ENCODE peak calls at places on chromosomes 5 and 9, in seven cellular contexts. One of them, this sample, is unnamed.
A peak's percentile ranks its signal among the peaks of the same experiment; 100 is the strongest.

GRCh38 chr5:98769256-98770157 is 4.0 kb upstream of the RGMB start:
- DNase-seq in AG09309: no peak
- DNase-seq in choroid plexus epithelial cell: peak; percentile 80
- DNase-seq in fibroblast of pulmonary artery: peak; percentile 53
- DNase-seq in hepatocyte: peak; percentile 48
- DNase-seq in neural crest cell: peak; percentile 27
- DNase-seq in endodermal cell: peak; percentile 85
- DNase-seq in this sample: peak; percentile 55

GRCh38 chr9:106718996-106719395 is 144.0 kb upstream of the ZNF462 start:
- DNase-seq in AG09309: no peak
- DNase-seq in choroid plexus epithelial cell: peak; percentile 75
- DNase-seq in fibroblast of pulmonary artery: peak; percentile 73
- DNase-seq in hepatocyte: no peak
- DNase-seq in neural crest cell: no peak
- DNase-seq in endodermal cell: no peak
- DNase-seq in this sample: peak; percentile 43

GRCh38 chr9:38720083-38720755 is at the start of gene FAM240B:
- DNase-seq in AG09309: no peak
- DNase-seq in choroid plexus epithelial cell: no peak
- DNase-seq in fibroblast of pulmonary artery: no peak
- DNase-seq in hepatocyte: no peak
- DNase-seq in neural crest cell: no peak
- DNase-seq in endodermal cell: no peak
- DNase-seq in this sample: no peak

GRCh38 chr9:130432796-130433167 is 12.0 kb upstream of the ASS1 start:
- DNase-seq in AG09309: no peak
- DNase-seq in choroid plexus epithelial cell: no peak
- DNase-seq in fibroblast of pulmonary artery: no peak
- DNase-seq in hepatocyte: no peak
- DNase-seq in neural crest cell: no peak
- DNase-seq in endodermal cell: no peak
- DNase-seq in this sample: no peak

GRCh38 chr5:86979801-86980510 is 287.7 kb upstream of the RASA1 start:
- DNase-seq in AG09309: peak; percentile 83
- DNase-seq in choroid plexus epithelial cell: peak; percentile 85
- DNase-seq in fibroblast of pulmonary artery: peak; percentile 91
- DNase-seq in hepatocyte: no peak
- DNase-seq in neural crest cell: no peak
- DNase-seq in endodermal cell: no peak
- DNase-seq in this sample: peak; percentile 63

GRCh38 chr9:137318565-137318964 is 16.5 kb upstream of the NRARP start:
- DNase-seq in AG09309: no peak
- DNase-seq in choroid plexus epithelial cell: no peak
- DNase-seq in fibroblast of pulmonary artery: no peak
- DNase-seq in hepatocyte: no peak
- DNase-seq in neural crest cell: no peak
- DNase-seq in endodermal cell: peak; percentile 45
- DNase-seq in this sample: no peak

GRCh38 chr5:142399899-142400298 is 75.1 kb upstream of the SPRY4 start:
- DNase-seq in AG09309: no peak
- DNase-seq in choroid plexus epithelial cell: no peak
- DNase-seq in fibroblast of pulmonary artery: no peak
- DNase-seq in hepatocyte: no peak
- DNase-seq in neural crest cell: no peak
- DNase-seq in endodermal cell: no peak
- DNase-seq in this sample: no peak

GRCh38 chr5:5473224-5473623 is 50.7 kb downstream of the ICE1 start:
- DNase-seq in AG09309: no peak
- DNase-seq in choroid plexus epithelial cell: no peak
- DNase-seq in fibroblast of pulmonary artery: peak; percentile 39
- DNase-seq in hepatocyte: no peak
- DNase-seq in neural crest cell: no peak
- DNase-seq in endodermal cell: no peak
- DNase-seq in this sample: peak; percentile 27

GRCh38 chr9:107650321-107650720 is 160.8 kb upstream of the KLF4 start:
- DNase-seq in AG09309: peak; percentile 80
- DNase-seq in choroid plexus epithelial cell: peak; percentile 50
- DNase-seq in fibroblast of pulmonary artery: no peak
- DNase-seq in hepatocyte: no peak
- DNase-seq in neural crest cell: no peak
- DNase-seq in endodermal cell: no peak
- DNase-seq in this sample: no peak

GRCh38 chr5:125549322-125549871 is 803.0 kb upstream of the ZNF608 start:
- DNase-seq in AG09309: no peak
- DNase-seq in choroid plexus epithelial cell: peak; percentile 75
- DNase-seq in fibroblast of pulmonary artery: peak; percentile 63
- DNase-seq in hepatocyte: no peak
- DNase-seq in neural crest cell: peak; percentile 18
- DNase-seq in endodermal cell: no peak
- DNase-seq in this sample: no peak

GRCh38 chr5:59810041-59810440 is 83.5 kb downstream of the PDE4D start:
- DNase-seq in AG09309: no peak
- DNase-seq in choroid plexus epithelial cell: peak; percentile 88
- DNase-seq in fibroblast of pulmonary artery: peak; percentile 85
- DNase-seq in hepatocyte: peak; percentile 83
- DNase-seq in neural crest cell: peak; percentile 77
- DNase-seq in endodermal cell: peak; percentile 78
- DNase-seq in this sample: peak; percentile 66

GRCh38 chr5:108700928-108701327 is 46.8 kb upstream of the FER start:
- DNase-seq in AG09309: no peak
- DNase-seq in choroid plexus epithelial cell: no peak
- DNase-seq in fibroblast of pulmonary artery: no peak
- DNase-seq in hepatocyte: no peak
- DNase-seq in neural crest cell: no peak
- DNase-seq in endodermal cell: no peak
- DNase-seq in this sample: no peak

GRCh38 chr5:128349044-128349629 is 188.9 kb downstream of the FBN2 start:
- DNase-seq in AG09309: no peak
- DNase-seq in choroid plexus epithelial cell: peak; percentile 36
- DNase-seq in fibroblast of pulmonary artery: no peak
- DNase-seq in hepatocyte: peak; percentile 39
- DNase-seq in neural crest cell: no peak
- DNase-seq in endodermal cell: no peak
- DNase-seq in this sample: peak; percentile 98

GRCh38 chr5:176181271-176181855 is 56.9 kb upstream of the SIMC1 start:
- DNase-seq in AG09309: no peak
- DNase-seq in choroid plexus epithelial cell: no peak
- DNase-seq in fibroblast of pulmonary artery: no peak
- DNase-seq in hepatocyte: no peak
- DNase-seq in neural crest cell: no peak
- DNase-seq in endodermal cell: peak; percentile 26
- DNase-seq in this sample: no peak

GRCh38 chr5:172534229-172535169 is 80.2 kb upstream of the SH3PXD2B start:
- DNase-seq in AG09309: no peak
- DNase-seq in choroid plexus epithelial cell: no peak
- DNase-seq in fibroblast of pulmonary artery: no peak
- DNase-seq in hepatocyte: no peak
- DNase-seq in neural crest cell: no peak
- DNase-seq in endodermal cell: peak; percentile 39
- DNase-seq in this sample: peak; percentile 88

GRCh38 chr5:41253109-41253508 is 39.8 kb upstream of the C6 start:
- DNase-seq in AG09309: no peak
- DNase-seq in choroid plexus epithelial cell: no peak
- DNase-seq in fibroblast of pulmonary artery: no peak
- DNase-seq in hepatocyte: no peak
- DNase-seq in neural crest cell: no peak
- DNase-seq in endodermal cell: no peak
- DNase-seq in this sample: no peak

GRCh38 chr5:127587246-127587917 is 61.5 kb upstream of the CTXN3 start:
- DNase-seq in AG09309: no peak
- DNase-seq in choroid plexus epithelial cell: no peak
- DNase-seq in fibroblast of pulmonary artery: no peak
- DNase-seq in hepatocyte: no peak
- DNase-seq in neural crest cell: no peak
- DNase-seq in endodermal cell: no peak
- DNase-seq in this sample: no peak

GRCh38 chr9:137977572-137978261 is 100.1 kb downstream of the CACNA1B start:
- DNase-seq in AG09309: no peak
- DNase-seq in choroid plexus epithelial cell: no peak
- DNase-seq in fibroblast of pulmonary artery: no peak
- DNase-seq in hepatocyte: no peak
- DNase-seq in neural crest cell: no peak
- DNase-seq in endodermal cell: no peak
- DNase-seq in this sample: no peak

GRCh38 chr5:72525816-72526215 is 18.6 kb upstream of the ZNF366 start:
- DNase-seq in AG09309: peak; percentile 89
- DNase-seq in choroid plexus epithelial cell: peak; percentile 97
- DNase-seq in fibroblast of pulmonary artery: peak; percentile 94
- DNase-seq in hepatocyte: peak; percentile 71
- DNase-seq in neural crest cell: no peak
- DNase-seq in endodermal cell: no peak
- DNase-seq in this sample: peak; percentile 94

GRCh38 chr5:72519191-72519590 is 12.0 kb upstream of the ZNF366 start:
- DNase-seq in AG09309: no peak
- DNase-seq in choroid plexus epithelial cell: no peak
- DNase-seq in fibroblast of pulmonary artery: no peak
- DNase-seq in hepatocyte: no peak
- DNase-seq in neural crest cell: no peak
- DNase-seq in endodermal cell: no peak
- DNase-seq in this sample: no peak

GRCh38 chr5:72529383-72529782 is 22.2 kb upstream of the ZNF366 start:
- DNase-seq in AG09309: no peak
- DNase-seq in choroid plexus epithelial cell: no peak
- DNase-seq in fibroblast of pulmonary artery: no peak
- DNase-seq in hepatocyte: no peak
- DNase-seq in neural crest cell: no peak
- DNase-seq in endodermal cell: peak; percentile 56
- DNase-seq in this sample: no peak

GRCh38 chr5:72522607-72523006 is 15.4 kb upstream of the ZNF366 start:
- DNase-seq in AG09309: no peak
- DNase-seq in choroid plexus epithelial cell: no peak
- DNase-seq in fibroblast of pulmonary artery: no peak
- DNase-seq in hepatocyte: no peak
- DNase-seq in neural crest cell: no peak
- DNase-seq in endodermal cell: no peak
- DNase-seq in this sample: no peak

DNA sequence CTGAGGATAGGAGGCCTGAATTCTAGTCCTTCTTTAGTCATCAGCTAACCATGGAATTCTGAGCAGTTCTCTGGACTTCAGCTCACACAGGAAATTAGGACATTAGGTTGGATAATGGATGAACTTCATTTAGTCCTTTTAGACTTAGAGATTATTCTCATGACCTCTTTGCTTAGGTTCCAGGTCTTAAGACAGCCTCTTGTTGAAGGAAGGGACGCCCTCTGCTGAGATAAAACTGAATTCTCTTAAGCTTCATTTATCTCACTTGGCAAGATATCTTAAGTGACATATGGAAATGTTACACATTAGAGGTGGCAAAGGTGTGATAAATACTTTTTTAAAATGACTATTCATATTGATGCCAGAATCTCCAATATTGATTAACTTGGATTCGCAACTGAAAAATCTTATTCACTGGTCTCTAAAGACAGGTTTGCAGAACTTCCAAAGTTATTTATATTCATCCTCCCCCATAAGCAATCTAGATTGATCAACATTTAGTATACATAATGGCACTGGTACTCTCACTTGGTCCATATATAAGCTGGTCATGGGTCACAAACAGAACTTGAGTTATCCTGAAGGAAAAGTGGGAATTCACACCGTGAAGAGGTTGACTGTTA is 16.9 kb upstream of the ZNF366 start:
- DNase-seq in AG09309: peak; percentile 57
- DNase-seq in choroid plexus epithelial cell: peak; percentile 95
- DNase-seq in fibroblast of pulmonary artery: peak; percentile 95
- DNase-seq in hepatocyte: peak; percentile 68
- DNase-seq in neural crest cell: no peak
- DNase-seq in endodermal cell: no peak
- DNase-seq in this sample: peak; percentile 78
- TF ChIP-seq CTCF in AG09309: peak; percentile 56
- TF ChIP-seq CTCF in choroid plexus epithelial cell: peak; percentile 74
- TF ChIP-seq CTCF in fibroblast of pulmonary artery: peak; percentile 62
- TF ChIP-seq CTCF in hepatocyte: peak; percentile 66
- TF ChIP-seq CTCF in neural crest cell: peak; percentile 66
- TF ChIP-seq CTCF in endodermal cell: peak; percentile 80
- TF ChIP-seq CTCF in this sample: peak; percentile 67

DNA sequence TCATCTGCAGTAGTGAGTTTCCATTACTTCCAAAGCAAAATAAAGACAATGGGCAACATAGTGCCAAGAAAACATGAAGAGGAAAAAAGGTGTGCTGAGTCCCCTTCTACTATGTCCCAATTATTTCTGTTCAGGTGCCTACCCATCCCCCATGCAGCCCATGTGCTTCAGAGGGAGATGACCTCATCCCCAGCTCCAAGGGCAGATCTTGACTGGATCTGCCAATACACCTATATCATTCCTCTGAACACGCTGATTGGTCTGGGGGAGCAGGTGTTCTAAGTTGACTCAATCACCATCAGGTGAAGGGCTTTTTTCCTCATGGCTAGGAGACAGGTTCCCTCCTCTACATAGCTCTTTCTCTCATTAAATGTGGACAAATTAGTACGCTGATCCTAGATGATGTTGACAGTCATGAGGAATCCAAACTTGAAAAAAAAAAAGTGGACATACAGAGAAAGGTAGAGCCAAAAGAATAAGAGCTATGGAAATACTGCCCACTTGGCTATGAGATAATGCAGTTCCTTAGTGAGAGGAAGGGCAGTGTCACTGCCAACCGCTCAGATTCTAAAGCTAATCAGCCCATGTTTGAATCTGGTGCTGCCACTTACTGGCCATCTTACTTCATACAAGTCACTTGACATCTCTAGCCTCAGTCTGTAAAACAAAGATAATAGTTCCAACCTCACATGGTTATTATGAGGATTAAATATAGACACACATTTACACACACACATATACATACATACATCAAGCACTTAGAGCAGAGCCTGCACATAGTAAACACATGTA is 23.1 kb downstream of the PRELID2 start:
- DNase-seq in AG09309: no peak
- DNase-seq in choroid plexus epithelial cell: peak; percentile 84
- DNase-seq in fibroblast of pulmonary artery: peak; percentile 76
- DNase-seq in hepatocyte: peak; percentile 41
- DNase-seq in neural crest cell: no peak
- DNase-seq in endodermal cell: no peak
- DNase-seq in this sample: peak; percentile 60
- TF ChIP-seq CTCF in AG09309: peak; percentile 35
- TF ChIP-seq CTCF in choroid plexus epithelial cell: peak; percentile 58
- TF ChIP-seq CTCF in fibroblast of pulmonary artery: peak; percentile 45
- TF ChIP-seq CTCF in hepatocyte: peak; percentile 40
- TF ChIP-seq CTCF in neural crest cell: peak; percentile 41
- TF ChIP-seq CTCF in endodermal cell: peak; percentile 72
- TF ChIP-seq CTCF in this sample: peak; percentile 45

DNA sequence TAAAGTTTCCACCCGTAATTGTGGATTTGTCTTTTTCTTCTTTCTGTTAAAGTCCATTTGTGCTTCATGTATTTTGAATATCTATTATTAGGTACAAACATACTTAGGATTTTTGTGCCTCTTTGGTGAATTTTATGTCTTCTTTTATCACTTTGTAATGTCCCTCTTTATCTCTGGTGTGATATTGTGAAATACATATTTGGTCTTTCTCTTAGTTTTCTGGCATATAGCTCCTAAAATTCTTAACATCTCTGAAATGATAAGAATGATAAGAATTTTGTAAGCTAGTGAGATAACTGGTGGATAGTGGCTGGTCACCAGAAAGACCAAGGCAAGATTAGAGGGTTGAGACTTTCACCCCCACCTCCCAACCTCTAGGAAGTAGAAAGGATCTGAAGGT is 111.1 kb downstream of the KCTD16 start:
- DNase-seq in AG09309: no peak
- DNase-seq in choroid plexus epithelial cell: peak; percentile 8
- DNase-seq in fibroblast of pulmonary artery: no peak
- DNase-seq in hepatocyte: no peak
- DNase-seq in neural crest cell: no peak
- DNase-seq in endodermal cell: no peak
- DNase-seq in this sample: no peak
- TF ChIP-seq CTCF in AG09309: no peak
- TF ChIP-seq CTCF in choroid plexus epithelial cell: no peak
- TF ChIP-seq CTCF in fibroblast of pulmonary artery: no peak
- TF ChIP-seq CTCF in hepatocyte: no peak
- TF ChIP-seq CTCF in neural crest cell: no peak
- TF ChIP-seq CTCF in endodermal cell: no peak
- TF ChIP-seq CTCF in this sample: no peak

GRCh38 chr9:96245399-96245798 is 56.6 kb downstream of the HSD17B3 start:
- DNase-seq in AG09309: no peak
- DNase-seq in choroid plexus epithelial cell: no peak
- DNase-seq in fibroblast of pulmonary artery: no peak
- DNase-seq in hepatocyte: no peak
- DNase-seq in neural crest cell: peak; percentile 19
- DNase-seq in endodermal cell: peak; percentile 72
- DNase-seq in this sample: no peak
- TF ChIP-seq CTCF in AG09309: no peak
- TF ChIP-seq CTCF in choroid plexus epithelial cell: no peak
- TF ChIP-seq CTCF in fibroblast of pulmonary artery: no peak
- TF ChIP-seq CTCF in hepatocyte: no peak
- TF ChIP-seq CTCF in neural crest cell: peak; percentile 41
- TF ChIP-seq CTCF in endodermal cell: peak; percentile 64
- TF ChIP-seq CTCF in this sample: no peak